ENCODE peak calls at places on chromosomes 7 and 10, in six cellular contexts. X is NCI-H2107; M is stimulated activated CD8-positive, alpha-beta memory T cell treated with anti-CD3 and anti-CD28 coated beads, Interleukin-15, amount 100 ng/mL, for 24 hours; A is H9; U is hepatocyte; K is A172. I is an unnamed sample.

GRCh38 chr10:100872034-100872791 is 40.5 kb upstream of the SLF2 start:
- DNase-seq in A (peak; percentile 77), U (peak; percentile 68), K (peak; percentile 66), M (peak; percentile 37), X (no peak), I (peak; percentile 55)

GRCh38 chr7:155808551-155809331 is 3.5 kb downstream of the SHH start:
- DNase-seq in M (no peak), A (no peak), X (no peak), K (no peak), U (peak; percentile 73), I (peak; percentile 16)

GRCh38 chr10:91410638-91411367 is 659 bp downstream of the HECTD2 start:
- DNase-seq in M (no peak), U (peak; percentile 38), K (peak; percentile 30), A (no peak), X (no peak), I (peak; percentile 33)

GRCh38 chr7:80127412-80128150 is 7.0 kb upstream of the GNAI1 start:
- DNase-seq in K (no peak), A (peak; percentile 70), M (no peak), X (peak; percentile 68), U (peak; percentile 35), I (no peak)

GRCh38 chr10:31808258-31809218 is 120.1 kb downstream of the ARHGAP12 start:
- DNase-seq in K (peak; percentile 63), A (no peak), X (no peak), M (no peak), U (peak; percentile 53), I (peak; percentile 62)

GRCh38 chr10:44684641-44685040 is 226.5 kb upstream of the TMEM72 start:
- DNase-seq in A (no peak), M (no peak), U (no peak), K (peak; percentile 7), X (no peak), I (no peak)

GRCh38 chr10:23141995-23142394 is 46.6 kb downstream of the MSRB2 start:
- DNase-seq in X (no peak), A (no peak), M (no peak), K (no peak), U (no peak), I (no peak)

GRCh38 chr7:118478236-118478635 is 253.7 kb downstream of the ANKRD7 start:
- DNase-seq in M (no peak), K (no peak), U (no peak), A (no peak), X (no peak), I (no peak)

GRCh38 chr10:125121003-125121402 is 39.4 kb downstream of the CTBP2 start:
- DNase-seq in U (no peak), X (no peak), K (no peak), A (no peak), M (no peak), I (no peak)